ENCODE peak calls at places on chromosomes 2 and 18, in eight cellular contexts. S is stimulated activated CD8-positive, alpha-beta memory T cell treated with anti-CD3 and anti-CD28 coated beads, Interleukin-4, amount 100 ng/mL, for 4 hours; X is HTR-8/SVneo; Z is mesendoderm; W is lung microvascular endothelial cell; I is HT-29; H is stimulated activated CD4-positive, alpha-beta T cell treated with anti-CD3 and anti-CD28 coated beads, Interleukin-15, amount 100 ng/mL, for 24 hours; A is activated CD4-positive, CD25-positive, alpha-beta regulatory T cell. C is an unnamed sample.

GRCh38 chr2:220856486-220856885 is 715.6 kb downstream of the EPHA4 start:
- DNase-seq in A (no peak), X (no peak), W (no peak), I (no peak), S (no peak), H (no peak), Z (no peak), C (no peak)

GRCh38 chr2:123958011-123958410 is 67.1 kb upstream of the CNTNAP5 start:
- DNase-seq in W (no peak), H (no peak), I (no peak), Z (no peak), S (no peak), X (no peak), A (no peak), C (no peak)

GRCh38 chr18:13287372-13287771 is 68.8 kb downstream of the LDLRAD4 start:
- DNase-seq in Z (no peak), A (no peak), I (peak), S (no peak), X (no peak), W (no peak), H (no peak), C (no peak)

GRCh38 chr2:5076599-5076998 is 615.6 kb upstream of the SOX11 start:
- DNase-seq in Z (peak), A (no peak), H (no peak), X (no peak), W (no peak), S (no peak), I (no peak), C (no peak)

GRCh38 chr2:189302274-189302948 is 122.8 kb upstream of the COL5A2 start:
- DNase-seq in A (no peak), X (no peak), I (no peak), Z (peak), S (no peak), W (no peak), H (no peak), C (no peak)

GRCh38 chr2:96330407-96330806 is 5.2 kb upstream of the NCAPH start:
- DNase-seq in Z (no peak), S (no peak), H (no peak), X (no peak), I (no peak), W (no peak), A (no peak), C (no peak)

GRCh38 chr2:222398446-222398885 is 25.9 kb upstream of the SGPP2 start:
- DNase-seq in W (no peak), Z (no peak), A (no peak), S (no peak), X (no peak), H (no peak), I (no peak), C (no peak)

GRCh38 chr2:191050640-191050987 is 36.6 kb upstream of the STAT1 start:
- DNase-seq in H (no peak), Z (peak), I (no peak), A (no peak), W (no peak), S (no peak), X (peak), C (no peak)

GRCh38 chr2:43472527-43473194 is 123.2 kb downstream of the THADA start:
- DNase-seq in W (no peak), A (no peak), I (no peak), Z (no peak), S (no peak), X (no peak), H (no peak), C (no peak)

GRCh38 chr2:72133721-72134407 is 13.8 kb downstream of the CYP26B1 start:
- DNase-seq in S (no peak), A (no peak), H (no peak), W (no peak), I (no peak), X (no peak), Z (no peak), C (no peak)

GRCh38 chr2:8495189-8495855 is 186.5 kb upstream of the ID2 start:
- DNase-seq in W (no peak), S (no peak), I (no peak), Z (no peak), A (no peak), X (no peak), H (no peak), C (no peak)

GRCh38 chr18:54261894-54262293 is 7.4 kb upstream of the POLI start:
- DNase-seq in A (no peak), Z (no peak), W (no peak), X (no peak), S (no peak), H (peak), I (no peak), C (no peak)

GRCh38 chr2:3656762-3657691 is 973 bp upstream of the ALLC start:
- DNase-seq in H (no peak), X (no peak), Z (peak), I (no peak), A (no peak), W (no peak), S (no peak), C (no peak)

GRCh38 chr2:70010222-70011111 is 49.0 kb upstream of the ASPRV1 start:
- DNase-seq in W (no peak), S (no peak), X (no peak), H (no peak), Z (no peak), I (no peak), A (no peak), C (no peak)

GRCh38 chr2:182650704-182651103 is 65.4 kb upstream of the DNAJC10 start:
- DNase-seq in S (no peak), I (peak), A (no peak), Z (peak), H (no peak), X (peak), W (peak), C (no peak)

GRCh38 chr2:134628453-134628852 is 90.3 kb downstream of the TMEM163 start:
- DNase-seq in I (no peak), X (no peak), A (no peak), Z (no peak), S (no peak), W (no peak), H (no peak), C (no peak)

GRCh38 chr2:28613181-28613580 is 117.3 kb downstream of the PLB1 start:
- DNase-seq in X (no peak), Z (no peak), H (peak), A (no peak), W (no peak), I (no peak), S (no peak), C (peak)